ENCODE peak calls at places on chromosomes 12 and 14, in ten cellular contexts. J is astrocyte, E is cardiac muscle cell, U is transverse colon, H is esophagus muscularis mucosa, L is brain microvascular endothelial cell, B is body of pancreas, M is GM23338, T is A549, D is DND-41. X is an unnamed sample.

GRCh38 chr12:51013441-51013840 is 12.7 kb downstream of the SLC11A2 start:
- DNase-seq in E (no peak), H (no peak), B (no peak), L (no peak), T (no peak), U (no peak), D (no peak), J (no peak), M (no peak), X (no peak)

GRCh38 chr12:57895337-57896138 is 45.8 kb upstream of the ATP23 start:
- DNase-seq in D (no peak), H (no peak), M (no peak), U (no peak), E (peak; percentile 12), T (no peak), L (no peak), B (no peak), J (no peak), X (no peak)

GRCh38 chr12:74129702-74130101 is 407.9 kb upstream of the ATXN7L3B start:
- DNase-seq in H (no peak), B (no peak), L (peak; percentile 48), E (no peak), U (no peak), T (no peak), D (no peak), M (no peak), J (peak; percentile 2), X (no peak)

GRCh38 chr12:108756421-108756820 is 25.1 kb upstream of the CORO1C start:
- DNase-seq in B (no peak), H (no peak), E (no peak), T (no peak), M (no peak), J (no peak), D (no peak), U (no peak), L (no peak), X (no peak)

GRCh38 chr12:1836854-1837411 is 16.6 kb downstream of the LRTM2 start:
- DNase-seq in L (no peak), B (no peak), D (no peak), M (no peak), U (no peak), J (no peak), E (no peak), T (no peak), H (no peak), X (no peak)

GRCh38 chr14:104689620-104690265 is 325 bp downstream of the INF2 start:
- DNase-seq in M (no peak), J (no peak), H (no peak), T (no peak), E (no peak), U (peak; percentile 34), D (peak; percentile 22), L (no peak), B (no peak), X (no peak)

GRCh38 chr12:3107071-3107583 is 29.9 kb downstream of the TSPAN9 start:
- DNase-seq in D (no peak), T (no peak), U (no peak), L (peak; percentile 86), J (peak; percentile 77), E (peak; percentile 56), H (no peak), B (no peak), M (peak; percentile 48), X (no peak)

GRCh38 chr12:59119676-59120075 is 199.4 kb upstream of the LRIG3 start:
- DNase-seq in M (no peak), L (no peak), U (no peak), E (peak; percentile 72), J (peak; percentile 56), D (no peak), T (no peak), H (no peak), B (no peak), X (no peak)

GRCh38 chr12:81644503-81644902 is 114.6 kb downstream of the PPFIA2 start:
- DNase-seq in L (no peak), U (no peak), B (peak; percentile 15), H (no peak), T (peak; percentile 42), E (peak; percentile 67), D (no peak), J (peak; percentile 42), M (peak; percentile 63), X (no peak)

GRCh38 chr12:52074006-52074405 is 4.2 kb downstream of the ATG101 start:
- DNase-seq in E (peak; percentile 73), U (no peak), H (no peak), D (peak; percentile 70), L (peak; percentile 75), M (no peak), B (peak; percentile 30), J (no peak), T (no peak), X (no peak)

GRCh38 chr12:102756564-102756963 is 160.5 kb downstream of the PAH start:
- DNase-seq in J (no peak), D (no peak), B (no peak), T (no peak), E (peak; percentile 53), U (no peak), H (no peak), M (no peak), L (no peak), X (no peak)

GRCh38 chr14:54438703-54439102 is 2.5 kb downstream of the CNIH1 start:
- DNase-seq in H (no peak), L (no peak), M (peak; percentile 62), T (no peak), B (no peak), E (no peak), U (no peak), J (no peak), D (no peak), X (no peak)
- H3K4me3 ChIP-seq in H (no peak overlapping the region), L (no peak overlapping the region), M (peak overlapping the region; percentile 26), T (no peak overlapping the region), B (no peak overlapping the region), E (no peak overlapping the region), U (no peak overlapping the region), J (no peak overlapping the region), D (peak overlapping the region; percentile 27), X (no peak overlapping the region)

DNA sequence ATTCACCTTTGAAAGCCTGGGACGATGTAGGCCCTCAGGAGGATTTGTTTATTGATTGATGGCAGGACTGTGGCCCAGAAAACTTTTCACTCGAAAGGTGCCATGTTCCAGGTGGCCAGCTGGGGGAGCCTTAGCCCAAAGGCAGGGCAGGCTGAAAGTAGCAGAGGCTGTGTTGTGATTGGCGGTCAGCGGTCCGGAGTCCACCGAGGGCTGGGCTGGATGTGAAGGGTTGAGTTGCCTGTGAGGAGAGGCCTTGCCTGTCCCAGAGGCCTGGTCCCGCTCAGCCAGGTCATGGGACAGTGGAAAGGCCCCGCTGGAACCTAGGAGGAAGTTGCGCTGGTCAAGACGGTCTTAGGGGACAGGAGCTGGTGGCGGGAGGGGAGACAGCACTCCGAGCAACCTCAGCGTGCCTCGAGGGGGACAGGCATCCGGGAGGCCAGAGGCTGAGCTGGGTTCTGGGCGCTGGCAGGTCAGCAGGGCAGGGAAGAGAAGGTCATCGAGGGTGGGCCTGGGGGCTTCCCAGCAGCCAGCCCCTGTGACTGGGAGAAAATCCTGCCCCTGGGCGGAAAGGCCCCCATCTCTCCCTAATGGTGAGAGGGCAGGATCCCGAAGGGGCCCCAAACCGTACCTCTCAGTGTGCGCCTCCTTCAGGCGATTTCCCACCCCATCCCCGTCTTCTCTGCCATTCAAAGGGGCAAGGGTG is 26.3 kb downstream of the CMA1 start:
- DNase-seq in D (peak; percentile 30), U (peak; percentile 56), T (peak; percentile 65), M (peak; percentile 92), B (peak; percentile 6), E (peak; percentile 53), J (no peak), H (no peak), L (peak; percentile 12), X (no peak)
- H3K27ac ChIP-seq in D (no peak overlapping the region), U (no peak overlapping the region), T (no peak overlapping the region), M (no peak overlapping the region), B (no peak overlapping the region), E (no peak overlapping the region), J (no peak overlapping the region), H (no peak overlapping the region), L (no peak overlapping the region), X (no peak overlapping the region)

GRCh38 chr12:27807063-27807703 is 27.1 kb upstream of the MANSC4 start:
- DNase-seq in J (no peak), U (no peak), B (no peak), L (no peak), M (peak; percentile 47), E (no peak), T (no peak), D (no peak), H (no peak), X (no peak)
- TF ChIP-seq CTCF in J (no peak), U (no peak), B (no peak), L (no peak), M (peak; percentile 51), E (no peak), T (no peak), D (no peak), H (no peak), X (no peak)

GRCh38 chr12:42585175-42585845 is 4.2 kb downstream of the PRICKLE1 start:
- DNase-seq in L (no peak), D (no peak), B (no peak), H (peak; percentile 14), T (no peak), E (no peak), J (no peak), U (no peak), M (no peak), X (no peak)

GRCh38 chr12:42585846-42586226 is 3.7 kb downstream of the PRICKLE1 start:
- DNase-seq in M (no peak), J (no peak), E (no peak), H (no peak), L (no peak), U (no peak), B (no peak), D (no peak), T (no peak), X (no peak)

GRCh38 chr12:42586268-42586667 is 3.3 kb downstream of the PRICKLE1 start:
- DNase-seq in D (no peak), H (peak; percentile 2), U (no peak), L (no peak), M (no peak), T (no peak), E (no peak), B (no peak), J (no peak), X (no peak)

GRCh38 chr12:42583017-42583416 is 6.5 kb downstream of the PRICKLE1 start:
- DNase-seq in T (no peak), E (no peak), J (no peak), L (no peak), H (no peak), D (no peak), U (no peak), M (no peak), B (no peak), X (no peak)

DNA sequence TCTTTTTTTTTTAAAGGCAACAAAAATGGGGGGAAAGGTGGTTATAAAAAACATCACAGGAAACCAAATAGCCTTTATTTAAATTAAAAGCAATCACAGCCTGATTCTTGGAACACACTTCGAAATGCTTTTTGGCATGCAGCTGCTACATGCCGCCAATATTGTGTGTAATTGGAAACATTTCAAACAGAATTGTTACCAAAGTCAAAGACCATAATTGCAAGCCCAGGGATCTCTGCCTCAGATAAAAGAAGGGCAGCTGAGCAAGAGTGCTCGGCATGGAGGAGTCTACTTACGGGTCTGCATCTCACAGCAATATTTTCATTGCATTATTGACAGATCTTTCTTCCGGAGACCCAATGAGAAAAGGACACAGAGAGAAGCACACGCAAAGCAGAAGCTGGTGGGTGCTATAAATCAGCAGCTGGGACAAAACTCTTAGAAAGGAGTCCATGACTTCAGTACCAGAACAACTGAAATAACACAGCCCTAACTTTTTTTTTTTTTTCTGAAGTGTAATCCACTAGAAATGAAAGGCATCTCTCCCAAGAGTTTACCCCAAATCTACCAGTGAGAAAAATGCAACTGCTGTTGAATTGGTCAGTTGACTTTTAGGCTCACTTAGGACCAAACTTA is 4.9 kb downstream of the PRICKLE1 start:
- DNase-seq in L (no peak), D (no peak), E (peak; percentile 35), U (no peak), M (no peak), T (no peak), J (no peak), H (peak; percentile 70), B (no peak), X (no peak)
- H3K4me3 ChIP-seq in L (no peak overlapping the region), D (no peak overlapping the region), E (peak overlapping the region; percentile 87), U (no peak overlapping the region), M (no peak overlapping the region), T (no peak overlapping the region), J (peak overlapping the region; percentile 13), H (peak overlapping the region; percentile 16), B (no peak overlapping the region), X (peak overlapping the region; percentile 21)